ENCODE peak calls at places on chromosomes 12 and 14, in six cellular contexts. R, H, Q, U, B and S are unnamed samples.

GRCh38 chr14:54219281-54220121 is 177.3 kb upstream of the CDKN3 start:
- DNase-seq in R (no peak), Q (peak; percentile 20), B (peak; percentile 81), H (no peak), U (peak; percentile 48), S (no peak)

GRCh38 chr12:12976366-12976765 is 23.7 kb downstream of the HEBP1 start:
- DNase-seq in R (no peak), Q (peak; percentile 98), H (peak; percentile 90), B (no peak), U (no peak), S (peak; percentile 86)

GRCh38 chr12:50021071-50021470 is 4.2 kb downstream of the RACGAP1 start:
- DNase-seq in B (no peak), R (no peak), H (no peak), U (no peak), Q (no peak), S (no peak)

GRCh38 chr14:41037388-41037787 is 569.3 kb upstream of the LRFN5 start:
- DNase-seq in R (no peak), U (no peak), B (no peak), H (no peak), Q (no peak), S (no peak)

GRCh38 chr12:67803450-67804034 is 155.0 kb downstream of the DYRK2 start:
- DNase-seq in R (no peak), U (no peak), Q (no peak), B (peak; percentile 44), H (no peak), S (no peak)

GRCh38 chr14:35220027-35220676 is 72.0 kb upstream of the PSMA6 start:
- DNase-seq in U (no peak), H (no peak), B (no peak), R (no peak), Q (no peak), S (no peak)

GRCh38 chr12:88578821-88579518 is 1.3 kb downstream of the KITLG start:
- DNase-seq in R (no peak), Q (peak; percentile 60), U (peak; percentile 72), B (peak; percentile 77), H (peak; percentile 57), S (peak; percentile 30)

GRCh38 chr12:45660330-45660729 is 69.2 kb upstream of the ARID2 start:
- DNase-seq in B (no peak), H (peak; percentile 91), U (no peak), Q (peak; percentile 41), R (no peak), S (peak; percentile 40)

GRCh38 chr12:64595863-64596793 is 14.2 kb upstream of the RASSF3 start:
- DNase-seq in U (no peak), Q (no peak), H (no peak), B (no peak), R (no peak), S (no peak)

GRCh38 chr12:62653740-62654139 is 187.1 kb downstream of the MON2 start:
- DNase-seq in H (no peak), U (no peak), R (no peak), B (peak; percentile 98), Q (no peak), S (no peak)

GRCh38 chr12:75361408-75361807 is 26.9 kb downstream of the GLIPR1L1 start:
- DNase-seq in B (no peak), U (no peak), H (no peak), Q (no peak), R (peak; percentile 11), S (no peak)

GRCh38 chr14:68113328-68113930 is 293.9 kb downstream of the RAD51B start:
- DNase-seq in R (no peak), Q (no peak), B (peak; percentile 64), U (no peak), H (no peak), S (no peak)

GRCh38 chr12:106004289-106004688 is 134.5 kb downstream of the NUAK1 start:
- DNase-seq in U (no peak), H (no peak), B (no peak), R (no peak), Q (no peak), S (no peak)

GRCh38 chr12:117032593-117033381 is 66.4 kb downstream of the TESC start:
- DNase-seq in B (peak; percentile 61), Q (peak; percentile 66), H (no peak), U (no peak), R (no peak), S (no peak)

GRCh38 chr12:80189241-80189640 is 89.9 kb downstream of the OTOGL start:
- DNase-seq in B (no peak), Q (peak; percentile 89), R (no peak), H (no peak), U (no peak), S (no peak)

GRCh38 chr12:96425973-96426372 is 25.7 kb upstream of the CDK17 start:
- DNase-seq in B (no peak), U (no peak), H (peak; percentile 63), Q (peak; percentile 61), R (no peak), S (no peak)

GRCh38 chr12:6962285-6963015 is 8.0 kb downstream of the PHB2 start:
- DNase-seq in U (peak; percentile 35), B (peak; percentile 58), Q (no peak), R (peak; percentile 3), H (no peak), S (peak; percentile 92)

GRCh38 chr14:90649096-90649495 is 167.1 kb downstream of the TTC7B start:
- DNase-seq in U (no peak), Q (no peak), B (peak; percentile 19), H (no peak), R (no peak), S (no peak)

GRCh38 chr12:95205685-95206084 is 11.6 kb downstream of the FGD6 start:
- DNase-seq in B (peak; percentile 47), Q (peak; percentile 92), H (peak; percentile 80), R (peak; percentile 12), U (no peak), S (peak; percentile 89)

GRCh38 chr12:119609358-119609757 is 15.8 kb downstream of the TMEM233 start:
- DNase-seq in H (no peak), U (no peak), B (no peak), R (no peak), Q (no peak), S (no peak)

GRCh38 chr12:19988457-19988856 is 379.9 kb upstream of the PDE3A start:
- DNase-seq in H (no peak), B (no peak), U (no peak), R (no peak), Q (peak; percentile 42), S (no peak)

GRCh38 chr12:127888948-127889347 is 378.0 kb upstream of the TMEM132C start:
- DNase-seq in R (no peak), Q (peak; percentile 52), B (no peak), H (no peak), U (no peak), S (no peak)

GRCh38 chr12:127899981-127900380 is 367.0 kb upstream of the TMEM132C start:
- DNase-seq in H (no peak), U (no peak), Q (no peak), R (no peak), B (no peak), S (no peak)

GRCh38 chr12:127898616-127899015 is 368.4 kb upstream of the TMEM132C start:
- DNase-seq in H (no peak), U (no peak), Q (no peak), B (no peak), R (no peak), S (no peak)

DNA sequence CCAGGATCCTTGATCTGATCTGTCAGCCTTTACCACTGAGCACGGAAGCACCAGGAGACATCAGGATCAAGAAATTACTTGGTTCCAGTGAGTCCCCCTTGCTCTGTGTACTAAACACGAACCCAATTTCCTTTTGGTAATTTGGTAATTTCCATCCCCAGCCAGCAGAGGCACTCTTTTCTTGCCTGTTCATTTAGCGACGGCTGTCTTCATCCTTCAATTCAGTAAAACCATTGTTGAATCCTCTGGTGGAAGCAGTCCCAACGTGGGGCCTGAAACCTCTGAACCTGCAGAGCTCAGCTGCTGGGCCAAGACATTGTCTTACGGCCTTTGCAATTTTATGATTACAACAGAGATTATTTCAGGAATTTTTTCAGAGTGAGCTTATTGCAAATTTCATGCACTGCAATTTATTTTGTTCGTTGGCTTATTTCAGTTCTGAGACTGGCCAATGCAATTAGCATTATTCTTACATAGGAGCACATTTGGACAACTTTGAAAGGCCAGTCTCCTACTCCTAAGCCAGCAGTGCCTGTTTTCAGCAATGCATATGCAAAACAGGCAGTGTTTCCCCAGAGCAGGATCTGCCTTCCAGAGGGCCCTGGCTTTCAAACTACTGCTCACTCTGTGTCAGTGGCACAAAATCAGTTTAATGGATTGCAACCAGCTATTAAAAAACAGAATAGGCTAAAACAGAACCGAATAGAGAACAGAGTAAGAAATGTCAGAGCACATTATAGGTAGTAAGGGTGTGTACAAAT is 372.9 kb upstream of the TMEM132C start:
- DNase-seq in R (no peak), H (peak; percentile 53), U (no peak), B (peak; percentile 54), Q (peak; percentile 19), S (no peak)
- H3K9me2 ChIP-seq in R (no peaks in the 10 kb centered on the region), H (no peaks in the 10 kb centered on the region), U (no peaks in the 10 kb centered on the region), B (no peaks in the 10 kb centered on the region), Q (no peaks in the 10 kb centered on the region), S (no peaks in the 10 kb centered on the region)

DNA sequence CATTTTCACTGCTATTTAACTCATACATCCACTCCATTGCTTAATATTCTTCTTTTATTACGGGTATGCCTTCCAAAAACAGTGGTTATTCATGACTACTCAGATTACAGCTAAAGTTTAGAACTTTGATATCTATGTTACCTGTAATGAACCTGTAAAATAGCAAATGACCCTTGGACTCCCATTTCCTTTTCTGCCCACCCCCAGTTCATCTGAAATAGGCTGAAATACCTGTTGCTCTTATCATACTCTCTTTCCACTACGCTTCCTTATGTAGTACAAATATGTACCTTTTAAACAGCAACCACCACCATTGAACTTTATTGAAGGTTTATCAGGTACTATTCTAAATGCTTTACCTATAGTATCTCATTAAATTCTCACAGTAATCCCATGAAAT is 239.6 kb downstream of the SSPN start:
- DNase-seq in Q (no peak), H (no peak), U (no peak), R (no peak), B (no peak), S (no peak)
- H3F3A ChIP-seq in Q (no peaks in the 10 kb centered on the region), H (no peaks in the 10 kb centered on the region), U (peaks cover 6% of the 10 kb centered on the region), R (no peaks in the 10 kb centered on the region), B (no peaks in the 10 kb centered on the region), S (no peaks in the 10 kb centered on the region)

GRCh38 chr12:70005864-70006618 is 181.0 kb downstream of the MYRFL start:
- DNase-seq in B (no peak), U (no peak), R (peak; percentile 21), H (no peak), Q (no peak), S (no peak)
- H3K4me2 ChIP-seq in B (no peak overlapping the region), U (no peak overlapping the region), R (no peak overlapping the region), H (no peak overlapping the region), Q (no peak overlapping the region), S (no peak overlapping the region)

DNA sequence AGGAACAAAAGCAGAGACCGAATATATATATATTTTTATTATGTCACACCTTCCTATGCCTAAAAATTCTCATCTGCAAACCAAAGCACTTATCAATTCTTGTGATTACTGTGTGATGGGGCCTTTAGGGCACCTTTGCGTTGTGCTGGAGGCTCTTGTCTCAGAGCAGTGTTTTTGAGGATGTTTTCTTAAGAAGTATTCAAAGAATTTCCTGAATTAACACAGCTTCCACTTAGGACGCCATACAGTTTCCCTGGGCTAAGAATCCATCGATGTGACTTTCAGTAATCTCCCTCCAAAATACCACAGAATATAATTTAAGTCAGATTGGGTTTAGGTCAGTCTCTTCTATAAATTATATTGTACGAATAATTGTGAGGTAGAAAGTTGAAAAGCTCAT is 22.0 kb upstream of the HIF1A start:
- DNase-seq in U (no peak), H (no peak), Q (no peak), B (peak; percentile 74), R (no peak), S (no peak)
- H3K9me2 ChIP-seq in U (no peaks in the 10 kb centered on the region), H (no peaks in the 10 kb centered on the region), Q (no peaks in the 10 kb centered on the region), B (peaks cover 3% of the 10 kb centered on the region), R (no peaks in the 10 kb centered on the region), S (no peaks in the 10 kb centered on the region)